ENCODE peak calls at places on chromosomes 4 and X, in four cellular contexts. T is endothelial cell, K is foreskin fibroblast, U is amygdala. L is an unnamed sample.

GRCh38 chrX:79259073-79259689 is 108.0 kb downstream of the ITM2A start:
- DNase-seq in K (no peak), U (no peak), T (no peak), L (no peak)

GRCh38 chr4:154073107-154073817 is 284.4 kb upstream of the SFRP2 start:
- DNase-seq in T (no peak), K (peak), U (no peak), L (no peak)

GRCh38 chr4:75948822-75949444 is 8.1 kb upstream of the NAAA start:
- DNase-seq in K (no peak), T (no peak), U (no peak), L (no peak)

GRCh38 chr4:161714022-161714751 is 449.6 kb downstream of the FSTL5 start:
- DNase-seq in K (peak), T (no peak), U (no peak), L (no peak)

GRCh38 chr4:3046149-3046548 is 28.2 kb downstream of the HTT-AS start:
- DNase-seq in U (no peak), K (no peak), T (no peak), L (no peak)

GRCh38 chr4:178958725-178959440 is 1516.6 kb upstream of the AGA start:
- DNase-seq in T (no peak), K (no peak), U (no peak), L (no peak)

GRCh38 chr4:41433361-41433760 is 104.6 kb upstream of the LIMCH1 start:
- DNase-seq in K (no peak), T (no peak), U (no peak), L (no peak)

GRCh38 chr4:82811838-82812672 is 13.5 kb upstream of the SCD5 start:
- DNase-seq in K (no peak), T (no peak), U (peak), L (no peak)

GRCh38 chr4:94582517-94582916 is 130.8 kb downstream of the PDLIM5 start:
- DNase-seq in K (no peak), T (no peak), U (no peak), L (no peak)

GRCh38 chr4:61079427-61079826 is 120.7 kb upstream of the ADGRL3 start:
- DNase-seq in U (no peak), T (no peak), K (no peak), L (no peak)

GRCh38 chr4:121358473-121358872 is 22.3 kb downstream of the QRFPR start:
- DNase-seq in K (peak), U (no peak), T (no peak), L (no peak)

GRCh38 chr4:109214622-109215350 is 87.7 kb downstream of the COL25A1 start:
- DNase-seq in T (no peak), U (no peak), K (no peak), L (no peak)

GRCh38 chrX:153600032-153600373 is 1.1 kb upstream of the CCNQ start:
- DNase-seq in T (no peak), K (no peak), U (no peak), L (no peak)

GRCh38 chrX:40153335-40154221 is 55.8 kb upstream of the BCOR start:
- DNase-seq in U (peak), K (no peak), T (peak), L (peak)

GRCh38 chr4:115851918-115852766 is 738.7 kb upstream of the NDST4 start:
- DNase-seq in U (peak), K (no peak), T (peak), L (peak)

GRCh38 chrX:106862972-106863688 is 40.0 kb downstream of the RIPPLY1 start:
- DNase-seq in T (peak), U (no peak), K (no peak), L (peak)

GRCh38 chrX:134520860-134521390 is 61.0 kb downstream of the HPRT1 start:
- DNase-seq in U (no peak), T (peak), K (peak), L (peak)

GRCh38 chr4:157220026-157220881 is at the start of gene GRIA2:
- DNase-seq in T (peak), U (peak), K (peak), L (peak)

GRCh38 chrX:17595456-17596035 is 141.7 kb upstream of the SCML1 start:
- DNase-seq in K (peak), U (no peak), T (no peak), L (no peak)

GRCh38 chr4:30763337-30763736 is 43.2 kb downstream of the PCDH7 start:
- DNase-seq in T (no peak), U (no peak), K (peak), L (no peak)

GRCh38 chrX:119948381-119948780 is 4.8 kb upstream of the NKAP start:
- DNase-seq in T (no peak), K (no peak), U (no peak), L (no peak)

GRCh38 chr4:10599574-10599973 is 85.0 kb downstream of the CLNK start:
- DNase-seq in K (no peak), U (no peak), T (no peak), L (no peak)

GRCh38 chr4:31580843-31581242 is 860.7 kb downstream of the PCDH7 start:
- DNase-seq in U (no peak), K (no peak), T (no peak), L (no peak)

GRCh38 chrX:10496345-10496965 is 123.9 kb downstream of the MID1 start:
- DNase-seq in T (no peak), U (no peak), K (peak), L (no peak)

GRCh38 chrX:50067435-50068292 is 133.1 kb downstream of the AKAP4 start:
- DNase-seq in K (peak), T (peak), U (peak), L (peak)

GRCh38 chrX:131571348-131571747 is 27.5 kb downstream of the OR13H1 start:
- DNase-seq in K (no peak), T (no peak), U (no peak), L (no peak)

GRCh38 chr4:152917533-152918395 is 18.4 kb upstream of the FHDC1 start:
- DNase-seq in T (no peak), U (no peak), K (no peak), L (no peak)

GRCh38 chr4:26157541-26157940 is 163.3 kb upstream of the RBPJ start:
- DNase-seq in U (no peak), K (no peak), T (no peak), L (no peak)

GRCh38 chr4:82201303-82201702 is 172.5 kb downstream of the HNRNPD start:
- DNase-seq in U (no peak), K (no peak), T (no peak), L (no peak)

GRCh38 chrX:94830717-94831116 is 1156.7 kb downstream of the FAM133A start:
- DNase-seq in U (no peak), T (no peak), K (no peak), L (no peak)

GRCh38 chrX:118745570-118745969 is 18.2 kb downstream of the IL13RA1 start:
- DNase-seq in T (no peak), K (peak), U (no peak), L (no peak)

GRCh38 chrX:1045680-1046314 is 166.7 kb downstream of the CRLF2 start:
- DNase-seq in K (no peak), U (no peak), T (no peak), L (no peak)

GRCh38 chr4:125085-125820 is 952 bp downstream of the ZNF718 start:
- DNase-seq in K (peak), T (peak), U (peak), L (peak)

GRCh38 chrX:48516987-48517386 is 4.6 kb upstream of the EBP start:
- DNase-seq in K (no peak), T (no peak), U (no peak), L (no peak)

GRCh38 chrX:111071542-111072277 is 24.3 kb upstream of the PAK3 start:
- DNase-seq in T (no peak), K (no peak), U (no peak), L (no peak)

GRCh38 chrX:12548746-12549145 is 242.5 kb upstream of the PRPS2 start:
- DNase-seq in K (peak), T (peak), U (no peak), L (peak)

GRCh38 chr4:155972098-155972497 is 18.4 kb upstream of the CTSO start:
- DNase-seq in U (peak), T (no peak), K (no peak), L (peak)

GRCh38 chr4:187176261-187176910 is 452.7 kb upstream of the FAT1 start:
- DNase-seq in U (no peak), T (no peak), K (peak), L (no peak)